ENCODE peak calls at places on chromosomes 4 and X, in nine cellular contexts. One of them, this sample, is unnamed.

GRCh38 chr4:47786958-47787370 is 50.9 kb downstream of the CORIN start:
- DNase-seq in posterior cingulate gyrus: no peak
- DNase-seq in NCI-H510A treated with DMSO at 0.1 percent for 48 hours: no peak
- DNase-seq in stimulated activated naive B cell treated with anti-CD40 and anti-IgM and Interleukin-4, amounts not matched to agents 10 μg/mL and 1 μg/mL and 100 μg/mL, for 72 hours: no peak
- DNase-seq in head of caudate nucleus: no peak
- DNase-seq in nucleus accumbens: no peak
- DNase-seq in thoracic aorta: no peak
- DNase-seq in left colon: no peak
- DNase-seq in RPMI8226: peak
- DNase-seq in this sample: no peak

GRCh38 chrX:124010157-124010556 is 48.7 kb downstream of the STAG2 start:
- DNase-seq in left colon: no peak
- DNase-seq in RPMI8226: no peak
- DNase-seq in thoracic aorta: no peak
- DNase-seq in posterior cingulate gyrus: no peak
- DNase-seq in head of caudate nucleus: no peak
- DNase-seq in stimulated activated naive B cell treated with anti-CD40 and anti-IgM and Interleukin-4, amounts not matched to agents 10 μg/mL and 1 μg/mL and 100 μg/mL, for 72 hours: no peak
- DNase-seq in nucleus accumbens: no peak
- DNase-seq in NCI-H510A treated with DMSO at 0.1 percent for 48 hours: no peak
- DNase-seq in this sample: no peak

GRCh38 chrX:144335402-144335801 is 451.5 kb downstream of the UBE2NL start:
- DNase-seq in head of caudate nucleus: no peak
- DNase-seq in nucleus accumbens: no peak
- DNase-seq in posterior cingulate gyrus: no peak
- DNase-seq in left colon: no peak
- DNase-seq in stimulated activated naive B cell treated with anti-CD40 and anti-IgM and Interleukin-4, amounts not matched to agents 10 μg/mL and 1 μg/mL and 100 μg/mL, for 72 hours: no peak
- DNase-seq in thoracic aorta: no peak
- DNase-seq in NCI-H510A treated with DMSO at 0.1 percent for 48 hours: no peak
- DNase-seq in RPMI8226: no peak
- DNase-seq in this sample: no peak

GRCh38 chr4:65668201-65669007 is 1.9 kb downstream of the EPHA5 start:
- DNase-seq in NCI-H510A treated with DMSO at 0.1 percent for 48 hours: no peak
- DNase-seq in nucleus accumbens: no peak
- DNase-seq in posterior cingulate gyrus: peak
- DNase-seq in head of caudate nucleus: peak
- DNase-seq in thoracic aorta: no peak
- DNase-seq in left colon: no peak
- DNase-seq in RPMI8226: no peak
- DNase-seq in stimulated activated naive B cell treated with anti-CD40 and anti-IgM and Interleukin-4, amounts not matched to agents 10 μg/mL and 1 μg/mL and 100 μg/mL, for 72 hours: no peak
- DNase-seq in this sample: no peak

GRCh38 chr4:52750819-52751348 is 341 bp downstream of the ERVMER34-1 start:
- DNase-seq in head of caudate nucleus: no peak
- DNase-seq in left colon: peak
- DNase-seq in posterior cingulate gyrus: no peak
- DNase-seq in thoracic aorta: no peak
- DNase-seq in stimulated activated naive B cell treated with anti-CD40 and anti-IgM and Interleukin-4, amounts not matched to agents 10 μg/mL and 1 μg/mL and 100 μg/mL, for 72 hours: no peak
- DNase-seq in nucleus accumbens: no peak
- DNase-seq in NCI-H510A treated with DMSO at 0.1 percent for 48 hours: no peak
- DNase-seq in RPMI8226: no peak
- DNase-seq in this sample: no peak

GRCh38 chr4:2944091-2944482 is 19.1 kb downstream of the NOP14 start:
- DNase-seq in nucleus accumbens: no peak
- DNase-seq in thoracic aorta: no peak
- DNase-seq in posterior cingulate gyrus: no peak
- DNase-seq in left colon: no peak
- DNase-seq in head of caudate nucleus: no peak
- DNase-seq in stimulated activated naive B cell treated with anti-CD40 and anti-IgM and Interleukin-4, amounts not matched to agents 10 μg/mL and 1 μg/mL and 100 μg/mL, for 72 hours: no peak
- DNase-seq in RPMI8226: no peak
- DNase-seq in NCI-H510A treated with DMSO at 0.1 percent for 48 hours: no peak
- DNase-seq in this sample: no peak

GRCh38 chrX:506341-506740 is 119.6 kb upstream of the PPP2R3B start:
- DNase-seq in head of caudate nucleus: no peak
- DNase-seq in RPMI8226: no peak
- DNase-seq in thoracic aorta: no peak
- DNase-seq in left colon: no peak
- DNase-seq in NCI-H510A treated with DMSO at 0.1 percent for 48 hours: no peak
- DNase-seq in posterior cingulate gyrus: no peak
- DNase-seq in nucleus accumbens: no peak
- DNase-seq in stimulated activated naive B cell treated with anti-CD40 and anti-IgM and Interleukin-4, amounts not matched to agents 10 μg/mL and 1 μg/mL and 100 μg/mL, for 72 hours: no peak
- DNase-seq in this sample: no peak

GRCh38 chr4:67700119-67700873 is 659 bp downstream of the UBA6 start:
- DNase-seq in posterior cingulate gyrus: no peak
- DNase-seq in nucleus accumbens: no peak
- DNase-seq in head of caudate nucleus: no peak
- DNase-seq in left colon: no peak
- DNase-seq in stimulated activated naive B cell treated with anti-CD40 and anti-IgM and Interleukin-4, amounts not matched to agents 10 μg/mL and 1 μg/mL and 100 μg/mL, for 72 hours: no peak
- DNase-seq in NCI-H510A treated with DMSO at 0.1 percent for 48 hours: peak
- DNase-seq in RPMI8226: peak
- DNase-seq in thoracic aorta: no peak
- DNase-seq in this sample: no peak

GRCh38 chr4:948101-948935 is 16.1 kb downstream of the TMEM175 start:
- DNase-seq in stimulated activated naive B cell treated with anti-CD40 and anti-IgM and Interleukin-4, amounts not matched to agents 10 μg/mL and 1 μg/mL and 100 μg/mL, for 72 hours: no peak
- DNase-seq in NCI-H510A treated with DMSO at 0.1 percent for 48 hours: no peak
- DNase-seq in head of caudate nucleus: no peak
- DNase-seq in left colon: no peak
- DNase-seq in RPMI8226: no peak
- DNase-seq in nucleus accumbens: no peak
- DNase-seq in posterior cingulate gyrus: no peak
- DNase-seq in thoracic aorta: no peak
- DNase-seq in this sample: no peak

GRCh38 chr4:180057891-180058643 is 2185.1 kb upstream of the TENM3 start:
- DNase-seq in thoracic aorta: no peak
- DNase-seq in posterior cingulate gyrus: peak
- DNase-seq in head of caudate nucleus: peak
- DNase-seq in RPMI8226: peak
- DNase-seq in stimulated activated naive B cell treated with anti-CD40 and anti-IgM and Interleukin-4, amounts not matched to agents 10 μg/mL and 1 μg/mL and 100 μg/mL, for 72 hours: peak
- DNase-seq in NCI-H510A treated with DMSO at 0.1 percent for 48 hours: no peak
- DNase-seq in left colon: peak
- DNase-seq in nucleus accumbens: no peak
- DNase-seq in this sample: no peak

GRCh38 chr4:21184788-21185187 is 484.5 kb downstream of the PACRGL start:
- DNase-seq in left colon: no peak
- DNase-seq in thoracic aorta: no peak
- DNase-seq in posterior cingulate gyrus: no peak
- DNase-seq in NCI-H510A treated with DMSO at 0.1 percent for 48 hours: no peak
- DNase-seq in nucleus accumbens: no peak
- DNase-seq in RPMI8226: no peak
- DNase-seq in stimulated activated naive B cell treated with anti-CD40 and anti-IgM and Interleukin-4, amounts not matched to agents 10 μg/mL and 1 μg/mL and 100 μg/mL, for 72 hours: no peak
- DNase-seq in head of caudate nucleus: no peak
- DNase-seq in this sample: no peak

GRCh38 chrX:112645774-112646173 is 34.0 kb downstream of the LHFPL1 start:
- DNase-seq in NCI-H510A treated with DMSO at 0.1 percent for 48 hours: no peak
- DNase-seq in posterior cingulate gyrus: no peak
- DNase-seq in left colon: no peak
- DNase-seq in nucleus accumbens: no peak
- DNase-seq in RPMI8226: no peak
- DNase-seq in head of caudate nucleus: no peak
- DNase-seq in stimulated activated naive B cell treated with anti-CD40 and anti-IgM and Interleukin-4, amounts not matched to agents 10 μg/mL and 1 μg/mL and 100 μg/mL, for 72 hours: no peak
- DNase-seq in thoracic aorta: no peak
- DNase-seq in this sample: no peak

GRCh38 chrX:71671043-71671829 is 3.9 kb downstream of the LOC101059915 start:
- DNase-seq in thoracic aorta: no peak
- DNase-seq in head of caudate nucleus: no peak
- DNase-seq in stimulated activated naive B cell treated with anti-CD40 and anti-IgM and Interleukin-4, amounts not matched to agents 10 μg/mL and 1 μg/mL and 100 μg/mL, for 72 hours: peak
- DNase-seq in nucleus accumbens: no peak
- DNase-seq in NCI-H510A treated with DMSO at 0.1 percent for 48 hours: no peak
- DNase-seq in RPMI8226: no peak
- DNase-seq in left colon: no peak
- DNase-seq in posterior cingulate gyrus: no peak
- DNase-seq in this sample: no peak

GRCh38 chrX:11944486-11944885 is 186.4 kb downstream of the MSL3 start:
- DNase-seq in posterior cingulate gyrus: peak
- DNase-seq in RPMI8226: peak
- DNase-seq in stimulated activated naive B cell treated with anti-CD40 and anti-IgM and Interleukin-4, amounts not matched to agents 10 μg/mL and 1 μg/mL and 100 μg/mL, for 72 hours: no peak
- DNase-seq in left colon: no peak
- DNase-seq in head of caudate nucleus: peak
- DNase-seq in thoracic aorta: no peak
- DNase-seq in nucleus accumbens: no peak
- DNase-seq in NCI-H510A treated with DMSO at 0.1 percent for 48 hours: peak
- DNase-seq in this sample: no peak

GRCh38 chr4:179804440-179804839 is 2362.2 kb upstream of the AGA start:
- DNase-seq in posterior cingulate gyrus: no peak
- DNase-seq in NCI-H510A treated with DMSO at 0.1 percent for 48 hours: no peak
- DNase-seq in RPMI8226: no peak
- DNase-seq in nucleus accumbens: no peak
- DNase-seq in stimulated activated naive B cell treated with anti-CD40 and anti-IgM and Interleukin-4, amounts not matched to agents 10 μg/mL and 1 μg/mL and 100 μg/mL, for 72 hours: no peak
- DNase-seq in head of caudate nucleus: no peak
- DNase-seq in thoracic aorta: no peak
- DNase-seq in left colon: no peak
- DNase-seq in this sample: no peak

GRCh38 chrX:69538321-69538876 is 34.3 kb downstream of the NALF2 start:
- DNase-seq in thoracic aorta: no peak
- DNase-seq in left colon: peak
- DNase-seq in head of caudate nucleus: peak
- DNase-seq in NCI-H510A treated with DMSO at 0.1 percent for 48 hours: peak
- DNase-seq in nucleus accumbens: peak
- DNase-seq in stimulated activated naive B cell treated with anti-CD40 and anti-IgM and Interleukin-4, amounts not matched to agents 10 μg/mL and 1 μg/mL and 100 μg/mL, for 72 hours: peak
- DNase-seq in RPMI8226: peak
- DNase-seq in posterior cingulate gyrus: peak
- DNase-seq in this sample: peak

GRCh38 chrX:71944369-71944768 is 33.7 kb downstream of the NHSL2 start:
- DNase-seq in posterior cingulate gyrus: no peak
- DNase-seq in left colon: no peak
- DNase-seq in head of caudate nucleus: no peak
- DNase-seq in NCI-H510A treated with DMSO at 0.1 percent for 48 hours: no peak
- DNase-seq in stimulated activated naive B cell treated with anti-CD40 and anti-IgM and Interleukin-4, amounts not matched to agents 10 μg/mL and 1 μg/mL and 100 μg/mL, for 72 hours: no peak
- DNase-seq in thoracic aorta: no peak
- DNase-seq in RPMI8226: no peak
- DNase-seq in nucleus accumbens: no peak
- DNase-seq in this sample: no peak

GRCh38 chrX:56763556-56764152 is 34.6 kb downstream of the NBDY start:
- DNase-seq in thoracic aorta: no peak
- DNase-seq in head of caudate nucleus: peak
- DNase-seq in stimulated activated naive B cell treated with anti-CD40 and anti-IgM and Interleukin-4, amounts not matched to agents 10 μg/mL and 1 μg/mL and 100 μg/mL, for 72 hours: peak
- DNase-seq in NCI-H510A treated with DMSO at 0.1 percent for 48 hours: no peak
- DNase-seq in RPMI8226: no peak
- DNase-seq in left colon: peak
- DNase-seq in nucleus accumbens: no peak
- DNase-seq in posterior cingulate gyrus: no peak
- DNase-seq in this sample: peak

GRCh38 chr4:99403380-99404194 is 31.6 kb downstream of the ADH7 start:
- DNase-seq in nucleus accumbens: no peak
- DNase-seq in posterior cingulate gyrus: no peak
- DNase-seq in thoracic aorta: no peak
- DNase-seq in left colon: no peak
- DNase-seq in NCI-H510A treated with DMSO at 0.1 percent for 48 hours: no peak
- DNase-seq in head of caudate nucleus: no peak
- DNase-seq in stimulated activated naive B cell treated with anti-CD40 and anti-IgM and Interleukin-4, amounts not matched to agents 10 μg/mL and 1 μg/mL and 100 μg/mL, for 72 hours: no peak
- DNase-seq in RPMI8226: no peak
- DNase-seq in this sample: no peak

GRCh38 chr4:109298279-109299010 is 4.0 kb downstream of the COL25A1 start:
- DNase-seq in stimulated activated naive B cell treated with anti-CD40 and anti-IgM and Interleukin-4, amounts not matched to agents 10 μg/mL and 1 μg/mL and 100 μg/mL, for 72 hours: no peak
- DNase-seq in thoracic aorta: no peak
- DNase-seq in NCI-H510A treated with DMSO at 0.1 percent for 48 hours: peak
- DNase-seq in nucleus accumbens: no peak
- DNase-seq in head of caudate nucleus: no peak
- DNase-seq in posterior cingulate gyrus: no peak
- DNase-seq in RPMI8226: peak
- DNase-seq in left colon: no peak
- DNase-seq in this sample: no peak

GRCh38 chrX:127259742-127260141 is 440.2 kb downstream of the PRR32 start:
- DNase-seq in thoracic aorta: no peak
- DNase-seq in left colon: no peak
- DNase-seq in RPMI8226: no peak
- DNase-seq in posterior cingulate gyrus: no peak
- DNase-seq in nucleus accumbens: no peak
- DNase-seq in NCI-H510A treated with DMSO at 0.1 percent for 48 hours: no peak
- DNase-seq in head of caudate nucleus: no peak
- DNase-seq in stimulated activated naive B cell treated with anti-CD40 and anti-IgM and Interleukin-4, amounts not matched to agents 10 μg/mL and 1 μg/mL and 100 μg/mL, for 72 hours: no peak
- DNase-seq in this sample: no peak

GRCh38 chr4:173211838-173212237 is 43.2 kb downstream of the GALNT7 start:
- DNase-seq in head of caudate nucleus: no peak
- DNase-seq in stimulated activated naive B cell treated with anti-CD40 and anti-IgM and Interleukin-4, amounts not matched to agents 10 μg/mL and 1 μg/mL and 100 μg/mL, for 72 hours: no peak
- DNase-seq in thoracic aorta: no peak
- DNase-seq in posterior cingulate gyrus: no peak
- DNase-seq in RPMI8226: no peak
- DNase-seq in NCI-H510A treated with DMSO at 0.1 percent for 48 hours: no peak
- DNase-seq in nucleus accumbens: no peak
- DNase-seq in left colon: no peak
- DNase-seq in this sample: no peak

GRCh38 chrX:120450163-120450562 is 18.9 kb downstream of the LAMP2 start:
- DNase-seq in left colon: no peak
- DNase-seq in RPMI8226: peak
- DNase-seq in posterior cingulate gyrus: no peak
- DNase-seq in nucleus accumbens: no peak
- DNase-seq in stimulated activated naive B cell treated with anti-CD40 and anti-IgM and Interleukin-4, amounts not matched to agents 10 μg/mL and 1 μg/mL and 100 μg/mL, for 72 hours: no peak
- DNase-seq in thoracic aorta: no peak
- DNase-seq in NCI-H510A treated with DMSO at 0.1 percent for 48 hours: no peak
- DNase-seq in head of caudate nucleus: no peak
- DNase-seq in this sample: no peak

GRCh38 chr4:137998666-137999429 is 243.3 kb downstream of the SLC7A11 start:
- DNase-seq in thoracic aorta: no peak
- DNase-seq in left colon: no peak
- DNase-seq in head of caudate nucleus: no peak
- DNase-seq in RPMI8226: no peak
- DNase-seq in posterior cingulate gyrus: no peak
- DNase-seq in nucleus accumbens: no peak
- DNase-seq in NCI-H510A treated with DMSO at 0.1 percent for 48 hours: no peak
- DNase-seq in stimulated activated naive B cell treated with anti-CD40 and anti-IgM and Interleukin-4, amounts not matched to agents 10 μg/mL and 1 μg/mL and 100 μg/mL, for 72 hours: no peak
- DNase-seq in this sample: no peak

GRCh38 chr4:53640576-53641459 is 49.5 kb upstream of the LNX1 start:
- DNase-seq in stimulated activated naive B cell treated with anti-CD40 and anti-IgM and Interleukin-4, amounts not matched to agents 10 μg/mL and 1 μg/mL and 100 μg/mL, for 72 hours: no peak
- DNase-seq in left colon: no peak
- DNase-seq in NCI-H510A treated with DMSO at 0.1 percent for 48 hours: peak
- DNase-seq in nucleus accumbens: no peak
- DNase-seq in RPMI8226: no peak
- DNase-seq in thoracic aorta: no peak
- DNase-seq in posterior cingulate gyrus: no peak
- DNase-seq in head of caudate nucleus: peak
- DNase-seq in this sample: no peak

GRCh38 chr4:138555584-138555983 is 313.4 kb upstream of the SLC7A11 start:
- DNase-seq in NCI-H510A treated with DMSO at 0.1 percent for 48 hours: no peak
- DNase-seq in nucleus accumbens: no peak
- DNase-seq in posterior cingulate gyrus: no peak
- DNase-seq in head of caudate nucleus: no peak
- DNase-seq in left colon: no peak
- DNase-seq in RPMI8226: peak
- DNase-seq in thoracic aorta: no peak
- DNase-seq in stimulated activated naive B cell treated with anti-CD40 and anti-IgM and Interleukin-4, amounts not matched to agents 10 μg/mL and 1 μg/mL and 100 μg/mL, for 72 hours: no peak
- DNase-seq in this sample: no peak

GRCh38 chr4:133320576-133321170 is 171.6 kb downstream of the PCDH10 start:
- DNase-seq in posterior cingulate gyrus: no peak
- DNase-seq in NCI-H510A treated with DMSO at 0.1 percent for 48 hours: peak
- DNase-seq in stimulated activated naive B cell treated with anti-CD40 and anti-IgM and Interleukin-4, amounts not matched to agents 10 μg/mL and 1 μg/mL and 100 μg/mL, for 72 hours: no peak
- DNase-seq in left colon: no peak
- DNase-seq in thoracic aorta: no peak
- DNase-seq in head of caudate nucleus: peak
- DNase-seq in nucleus accumbens: no peak
- DNase-seq in RPMI8226: peak
- DNase-seq in this sample: no peak

This sample was measured in T-helper 17 cell.